ENCODE peak calls at places on chromosomes 13 and 19, in ten cellular contexts. J, K, Z, B, X, A, Y, S, Q and U are unnamed samples.

GRCh38 chr13:99320693-99321481 is 13.7 kb upstream of the GPR183 start:
- DNase-seq in J (no peak), K (peak), Z (no peak), B (peak), X (no peak), A (no peak), Y (peak), S (peak), Q (no peak), U (peak)

GRCh38 chr13:74920361-74920760 is 561.6 kb downstream of the TBC1D4 start:
- DNase-seq in J (no peak), K (no peak), Z (no peak), B (no peak), X (no peak), A (no peak), Y (no peak), S (no peak), Q (no peak), U (no peak)

GRCh38 chr19:21269813-21270212 is 59.4 kb downstream of the ZNF708 start:
- DNase-seq in J (no peak), K (no peak), Z (no peak), B (no peak), X (no peak), A (no peak), Y (no peak), S (no peak), Q (no peak), U (no peak)

GRCh38 chr13:33543631-33544030 is 258.1 kb upstream of the STARD13 start:
- DNase-seq in J (peak), K (no peak), Z (no peak), B (no peak), X (no peak), A (no peak), Y (peak), S (no peak), Q (no peak), U (no peak)

GRCh38 chr13:47258384-47258783 is 361.5 kb upstream of the HTR2A start:
- DNase-seq in J (no peak), K (no peak), Z (no peak), B (no peak), X (no peak), A (no peak), Y (no peak), S (peak), Q (no peak), U (no peak)

GRCh38 chr19:56423985-56424353 is 19.8 kb downstream of the ZNF583 start:
- DNase-seq in J (no peak), K (no peak), Z (no peak), B (no peak), X (no peak), A (no peak), Y (peak), S (no peak), Q (no peak), U (no peak)

GRCh38 chr13:107765724-107766436 is 449.5 kb downstream of the LIG4 start:
- DNase-seq in J (no peak), K (no peak), Z (no peak), B (no peak), X (no peak), A (no peak), Y (no peak), S (no peak), Q (no peak), U (no peak)

GRCh38 chr19:12778020-12778904 is 2.9 kb upstream of the HOOK2 start:
- DNase-seq in J (no peak), K (peak), Z (peak), B (peak), X (peak), A (no peak), Y (peak), S (peak), Q (peak), U (peak)

GRCh38 chr13:90447735-90448103 is 899.8 kb upstream of the MIR17HG start:
- DNase-seq in J (no peak), K (peak), Z (no peak), B (peak), X (peak), A (no peak), Y (peak), S (no peak), Q (no peak), U (peak)

GRCh38 chr19:295687-296370 is 4.6 kb upstream of the PLPP2 start:
- DNase-seq in J (no peak), K (no peak), Z (no peak), B (no peak), X (peak), A (no peak), Y (no peak), S (no peak), Q (peak), U (no peak)

GRCh38 chr13:113882266-113882627 is 18.4 kb upstream of the GAS6 start:
- DNase-seq in J (no peak), K (no peak), Z (no peak), B (no peak), X (peak), A (no peak), Y (no peak), S (no peak), Q (no peak), U (no peak)

GRCh38 chr19:49231389-49231788 is 73.8 kb downstream of the TRPM4 start:
- DNase-seq in J (no peak), K (no peak), Z (no peak), B (no peak), X (peak), A (no peak), Y (no peak), S (no peak), Q (no peak), U (no peak)

GRCh38 chr19:1811472-1811894 is 593 bp downstream of the ATP8B3 start:
- DNase-seq in J (no peak), K (peak), Z (peak), B (peak), X (no peak), A (peak), Y (peak), S (peak), Q (peak), U (peak)

GRCh38 chr19:44553478-44554171 is 24.1 kb upstream of the CEACAM20 start:
- DNase-seq in J (no peak), K (no peak), Z (no peak), B (peak), X (no peak), A (no peak), Y (peak), S (no peak), Q (no peak), U (no peak)

GRCh38 chr13:44249439-44249838 is 124.2 kb upstream of the SERP2 start:
- DNase-seq in J (no peak), K (peak), Z (peak), B (no peak), X (peak), A (no peak), Y (no peak), S (peak), Q (no peak), U (peak)

GRCh38 chr19:42281175-42282035 is 12.4 kb downstream of the CIC start:
- DNase-seq in J (peak), K (no peak), Z (peak), B (peak), X (peak), A (no peak), Y (peak), S (peak), Q (peak), U (no peak)

GRCh38 chr19:47520839-47521238 is 6.0 kb upstream of the NAPA start:
- DNase-seq in J (no peak), K (no peak), Z (no peak), B (no peak), X (no peak), A (no peak), Y (no peak), S (no peak), Q (no peak), U (no peak)

GRCh38 chr19:18672606-18673337 is 10.7 kb upstream of the CRTC1 start:
- DNase-seq in J (peak), K (peak), Z (no peak), B (no peak), X (peak), A (no peak), Y (no peak), S (peak), Q (no peak), U (no peak)

GRCh38 chr19:1754651-1755466 is 1.6 kb downstream of the ONECUT3 start:
- DNase-seq in J (no peak), K (no peak), Z (no peak), B (no peak), X (no peak), A (no peak), Y (peak), S (no peak), Q (peak), U (no peak)

GRCh38 chr13:24511824-24512207 is 762 bp downstream of the PARP4 start:
- DNase-seq in J (no peak), K (no peak), Z (no peak), B (no peak), X (no peak), A (no peak), Y (no peak), S (no peak), Q (no peak), U (no peak)

GRCh38 chr19:47697863-47698609 is 15.2 kb upstream of the EHD2 start:
- DNase-seq in J (peak), K (peak), Z (peak), B (peak), X (peak), A (peak), Y (peak), S (peak), Q (peak), U (peak)

GRCh38 chr13:77674802-77675201 is 22.7 kb upstream of the SLAIN1 start:
- DNase-seq in J (peak), K (no peak), Z (no peak), B (no peak), X (no peak), A (no peak), Y (no peak), S (no peak), Q (no peak), U (no peak)

GRCh38 chr13:53250272-53250875 is 221.8 kb downstream of the OLFM4 start:
- DNase-seq in J (peak), K (peak), Z (no peak), B (peak), X (no peak), A (no peak), Y (peak), S (peak), Q (no peak), U (peak)

GRCh38 chr19:7789447-7789846 is 26.4 kb downstream of the CLEC4M start:
- DNase-seq in J (no peak), K (no peak), Z (no peak), B (no peak), X (no peak), A (peak), Y (no peak), S (no peak), Q (peak), U (no peak)

GRCh38 chr13:32530841-32531253 is 7.7 kb downstream of the N4BP2L2 start:
- DNase-seq in J (peak), K (peak), Z (no peak), B (no peak), X (no peak), A (no peak), Y (peak), S (peak), Q (no peak), U (peak)

GRCh38 chr13:51315658-51316057 is 23.8 kb upstream of the SERPINE3 start:
- DNase-seq in J (no peak), K (no peak), Z (no peak), B (no peak), X (no peak), A (no peak), Y (no peak), S (no peak), Q (no peak), U (no peak)

GRCh38 chr13:47087841-47088240 is 191.0 kb upstream of the HTR2A start:
- DNase-seq in J (no peak), K (peak), Z (no peak), B (no peak), X (no peak), A (no peak), Y (peak), S (peak), Q (no peak), U (peak)

GRCh38 chr19:6215701-6216235 is 64.0 kb downstream of the MLLT1 start:
- DNase-seq in J (no peak), K (no peak), Z (no peak), B (no peak), X (no peak), A (no peak), Y (no peak), S (no peak), Q (no peak), U (no peak)

GRCh38 chr19:43439183-43440063 is 24.7 kb downstream of the TEX101 start:
- DNase-seq in J (no peak), K (peak), Z (no peak), B (peak), X (no peak), A (peak), Y (peak), S (no peak), Q (no peak), U (peak)

GRCh38 chr13:41311607-41312500 is 787 bp downstream of the NAA16 start:
- DNase-seq in J (peak), K (peak), Z (peak), B (peak), X (peak), A (peak), Y (peak), S (peak), Q (no peak), U (peak)

GRCh38 chr13:45341799-45342584 is 1.0 kb upstream of the TPT1 start:
- DNase-seq in J (no peak), K (peak), Z (peak), B (no peak), X (no peak), A (no peak), Y (peak), S (peak), Q (no peak), U (no peak)

GRCh38 chr13:76019421-76020044 is 383.4 kb downstream of the LMO7 start:
- DNase-seq in J (peak), K (no peak), Z (no peak), B (no peak), X (peak), A (no peak), Y (peak), S (no peak), Q (peak), U (peak)

GRCh38 chr19:4710281-4710600 is 13.4 kb downstream of the DPP9 start:
- DNase-seq in J (no peak), K (no peak), Z (no peak), B (no peak), X (no peak), A (no peak), Y (no peak), S (no peak), Q (no peak), U (no peak)

GRCh38 chr19:485122-485521 is 11.2 kb upstream of the MADCAM1 start:
- DNase-seq in J (no peak), K (no peak), Z (no peak), B (no peak), X (no peak), A (no peak), Y (no peak), S (no peak), Q (peak), U (no peak)

GRCh38 chr13:49225358-49226042 is 5.4 kb downstream of the MLNR start:
- DNase-seq in J (no peak), K (no peak), Z (no peak), B (no peak), X (no peak), A (no peak), Y (no peak), S (peak), Q (no peak), U (no peak)

GRCh38 chr13:31970237-31970930 is 61.2 kb upstream of the FRY start:
- DNase-seq in J (no peak), K (peak), Z (no peak), B (peak), X (no peak), A (no peak), Y (peak), S (peak), Q (no peak), U (peak)

GRCh38 chr19:17262557-17262956 is 2.0 kb downstream of the USHBP1 start:
- DNase-seq in J (no peak), K (no peak), Z (no peak), B (no peak), X (no peak), A (no peak), Y (no peak), S (no peak), Q (peak), U (no peak)

GRCh38 chr19:7652061-7652641 is 15.2 kb downstream of the STXBP2 start:
- DNase-seq in J (peak), K (peak), Z (peak), B (peak), X (peak), A (peak), Y (peak), S (peak), Q (peak), U (peak)